ENCODE peak calls at places on chromosomes 12 and 14, in four cellular contexts. One of them, this sample, is unnamed.

GRCh38 chr12:92596388-92596787 is 106.4 kb upstream of the PLEKHG7 start:
- DNase-seq in A549: peak
- DNase-seq in HepG2: no peak
- DNase-seq in IMR-90: peak
- DNase-seq in this sample: no peak

GRCh38 chr12:113396828-113397496 is 6.7 kb downstream of the SDS start:
- DNase-seq in A549: no peak
- DNase-seq in HepG2: no peak
- DNase-seq in IMR-90: no peak
- DNase-seq in this sample: no peak

GRCh38 chr12:88305491-88305890 is 163.4 kb downstream of the TMTC3 start:
- DNase-seq in A549: no peak
- DNase-seq in HepG2: peak
- DNase-seq in IMR-90: no peak
- DNase-seq in this sample: no peak

GRCh38 chr12:97456792-97457191 is 5.8 kb upstream of the RMST start:
- DNase-seq in A549: no peak
- DNase-seq in HepG2: no peak
- DNase-seq in IMR-90: no peak
- DNase-seq in this sample: no peak

GRCh38 chr14:50533806-50534205 is 1.4 kb upstream of the MAP4K5 start:
- DNase-seq in A549: no peak
- DNase-seq in HepG2: no peak
- DNase-seq in IMR-90: peak
- DNase-seq in this sample: no peak

GRCh38 chr12:50103767-50104321 is at the start of gene GPD1:
- DNase-seq in A549: no peak
- DNase-seq in HepG2: peak
- DNase-seq in IMR-90: peak
- DNase-seq in this sample: peak

GRCh38 chr14:69694730-69695663 is 71.9 kb upstream of the SRSF5 start:
- DNase-seq in A549: no peak
- DNase-seq in HepG2: no peak
- DNase-seq in IMR-90: peak
- DNase-seq in this sample: no peak

GRCh38 chr14:100436745-100437406 is 113.7 kb downstream of the SLC25A47 start:
- DNase-seq in A549: no peak
- DNase-seq in HepG2: no peak
- DNase-seq in IMR-90: no peak
- DNase-seq in this sample: no peak

GRCh38 chr14:67564236-67564635 is 31.1 kb downstream of the PLEKHH1 start:
- DNase-seq in A549: no peak
- DNase-seq in HepG2: no peak
- DNase-seq in IMR-90: no peak
- DNase-seq in this sample: no peak

GRCh38 chr14:67569651-67570290 is 30.3 kb downstream of the PIGH start:
- DNase-seq in A549: no peak
- DNase-seq in HepG2: no peak
- DNase-seq in IMR-90: no peak
- DNase-seq in this sample: no peak

GRCh38 chr14:67569011-67569650 is 30.9 kb downstream of the PIGH start:
- DNase-seq in A549: no peak
- DNase-seq in HepG2: no peak
- DNase-seq in IMR-90: no peak
- DNase-seq in this sample: peak

GRCh38 chr14:67567654-67568053 is 32.4 kb downstream of the PIGH start:
- DNase-seq in A549: no peak
- DNase-seq in HepG2: no peak
- DNase-seq in IMR-90: no peak
- DNase-seq in this sample: no peak

GRCh38 chr14:67566908-67567307 is 33.2 kb downstream of the PIGH start:
- DNase-seq in A549: no peak
- DNase-seq in HepG2: no peak
- DNase-seq in IMR-90: no peak
- DNase-seq in this sample: no peak
- TF ChIP-seq USF2 in A549: no peak
- TF ChIP-seq USF2 in HepG2: no peak
- TF ChIP-seq USF2 in IMR-90: no peak
- TF ChIP-seq USF2 in this sample: no peak

GRCh38 chr12:108633534-108634224 is at the start of gene SELPLG:
- DNase-seq in A549: no peak
- DNase-seq in HepG2: no peak
- DNase-seq in IMR-90: no peak
- DNase-seq in this sample: no peak

GRCh38 chr12:108633081-108633533 is 587 bp downstream of the SELPLG start:
- DNase-seq in A549: no peak
- DNase-seq in HepG2: no peak
- DNase-seq in IMR-90: no peak
- DNase-seq in this sample: no peak

GRCh38 chr12:108635201-108635996 is 1.7 kb upstream of the SELPLG start:
- DNase-seq in A549: no peak
- DNase-seq in HepG2: no peak
- DNase-seq in IMR-90: peak
- DNase-seq in this sample: no peak

GRCh38 chr12:108635997-108636808 is 2.5 kb upstream of the SELPLG start:
- DNase-seq in A549: no peak
- DNase-seq in HepG2: no peak
- DNase-seq in IMR-90: no peak
- DNase-seq in this sample: no peak

DNA sequence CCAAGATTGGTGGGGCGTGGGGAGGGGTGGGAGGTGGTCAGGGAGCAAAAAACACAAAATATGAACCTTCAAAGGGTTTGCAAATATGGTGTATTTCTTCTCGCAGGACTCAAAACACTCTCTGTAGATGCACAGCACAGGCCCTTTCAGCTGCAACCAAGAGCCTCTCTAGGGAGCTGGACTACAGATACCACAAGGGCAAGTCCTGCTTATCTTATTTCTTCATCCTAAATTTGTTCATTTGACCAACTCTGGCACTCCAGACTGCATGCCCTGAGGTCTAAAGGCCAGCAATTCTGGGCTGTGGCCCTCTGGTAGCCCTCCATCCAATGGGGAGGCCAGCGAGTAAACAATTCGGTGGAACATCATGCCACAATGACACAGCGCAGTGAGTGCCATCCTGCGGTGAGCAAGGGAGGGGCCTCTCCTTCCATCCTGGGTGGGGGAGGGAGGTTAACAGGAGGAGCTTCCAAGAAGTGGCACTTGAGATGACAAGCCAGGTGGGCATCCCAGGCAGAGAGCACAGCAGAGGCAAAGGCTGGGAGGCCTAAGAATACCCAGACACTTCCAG is 616 bp upstream of the SELPLG start:
- DNase-seq in A549: peak
- DNase-seq in HepG2: no peak
- DNase-seq in IMR-90: no peak
- DNase-seq in this sample: no peak
- TF ChIP-seq USF2 in A549: no peak
- TF ChIP-seq USF2 in HepG2: no peak
- TF ChIP-seq USF2 in IMR-90: no peak
- TF ChIP-seq USF2 in this sample: no peak

DNA sequence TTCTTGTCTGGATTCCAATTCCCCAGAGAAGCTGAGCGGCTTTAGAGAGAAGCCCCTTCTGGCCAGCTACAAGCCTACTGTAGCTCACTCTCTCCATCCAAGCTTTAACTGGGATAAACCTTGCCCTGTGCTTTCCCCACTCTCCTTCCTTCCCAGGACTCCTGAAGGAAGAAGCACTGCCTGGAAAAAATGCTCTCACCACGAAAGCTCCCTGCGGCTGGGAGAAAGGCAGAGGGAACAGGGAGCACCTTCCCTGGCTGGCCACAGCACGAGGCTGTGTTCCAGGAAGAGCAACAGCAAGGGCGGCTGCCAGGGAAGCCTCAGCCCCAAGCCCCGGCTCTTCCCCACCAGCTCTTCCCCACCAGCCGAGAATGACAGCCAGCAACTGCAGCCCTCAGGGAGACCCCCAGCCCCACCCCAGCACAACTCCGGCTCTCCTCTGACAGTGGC is 40.8 kb upstream of the PNMA1 start:
- DNase-seq in A549: no peak
- DNase-seq in HepG2: no peak
- DNase-seq in IMR-90: peak
- DNase-seq in this sample: no peak
- TF ChIP-seq USF2 in A549: no peak
- TF ChIP-seq USF2 in HepG2: no peak
- TF ChIP-seq USF2 in IMR-90: no peak
- TF ChIP-seq USF2 in this sample: no peak

GRCh38 chr12:19191563-19191962 is 62.0 kb downstream of the PLEKHA5 start:
- DNase-seq in A549: no peak
- DNase-seq in HepG2: no peak
- DNase-seq in IMR-90: no peak
- DNase-seq in this sample: no peak

GRCh38 chr12:19192709-19193108 is 63.2 kb downstream of the PLEKHA5 start:
- DNase-seq in A549: no peak
- DNase-seq in HepG2: no peak
- DNase-seq in IMR-90: no peak
- DNase-seq in this sample: no peak

GRCh38 chr12:19190292-19191031 is 60.9 kb downstream of the PLEKHA5 start:
- DNase-seq in A549: no peak
- DNase-seq in HepG2: no peak
- DNase-seq in IMR-90: peak
- DNase-seq in this sample: no peak

GRCh38 chr12:19189522-19189921 is 60.0 kb downstream of the PLEKHA5 start:
- DNase-seq in A549: no peak
- DNase-seq in HepG2: no peak
- DNase-seq in IMR-90: peak
- DNase-seq in this sample: no peak

DNA sequence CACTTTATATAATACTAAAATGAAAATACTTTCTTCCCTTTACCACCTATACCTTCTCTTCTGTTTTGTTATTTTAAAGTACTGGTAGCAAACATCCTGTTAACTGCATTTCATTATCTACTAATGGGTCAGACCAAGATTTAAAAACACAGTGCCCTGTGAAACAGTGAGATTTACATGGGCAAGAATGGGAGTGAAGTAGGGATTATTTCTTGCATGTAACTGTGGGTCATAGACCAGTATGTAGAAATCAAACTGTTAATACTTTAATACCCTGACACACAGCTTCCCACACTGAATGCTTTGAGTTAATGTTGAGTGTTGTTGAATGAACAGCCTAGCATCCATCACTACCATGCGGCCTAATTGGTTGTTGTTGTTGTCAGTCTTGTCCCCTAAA is 61.6 kb downstream of the PLEKHA5 start:
- DNase-seq in A549: no peak
- DNase-seq in HepG2: no peak
- DNase-seq in IMR-90: no peak
- DNase-seq in this sample: no peak
- TF ChIP-seq USF2 in A549: no peak
- TF ChIP-seq USF2 in HepG2: no peak
- TF ChIP-seq USF2 in IMR-90: no peak
- TF ChIP-seq USF2 in this sample: no peak